ENCODE peak calls at places on chromosomes 5 and 9, in five cellular contexts. A is CD4-positive, alpha-beta T cell; Z is ureter; E is Right ventricle myocardium superior; G is tibial nerve. X is an unnamed sample.
A peak's percentile ranks its signal among the peaks of the same experiment; 100 is the strongest.

GRCh38 chr9:75798484-75798883 is 92.0 kb upstream of the PCSK5 start:
- DNase-seq in A (no peak), Z (no peak), E (no peak), G (no peak), X (no peak)

GRCh38 chr5:106397700-106398099 is 1273.0 kb downstream of the EFNA5 start:
- DNase-seq in A (no peak), Z (no peak), E (no peak), G (no peak), X (no peak)

GRCh38 chr5:125134216-125135081 is 388.0 kb upstream of the ZNF608 start:
- DNase-seq in A (no peak), Z (no peak), E (no peak), G (no peak), X (no peak)

GRCh38 chr5:73464016-73464745 is 15.6 kb upstream of the FOXD1 start:
- DNase-seq in A (no peak), Z (no peak), E (peak; percentile 34), G (no peak), X (no peak)

GRCh38 chr9:4297795-4298254 is 2.0 kb downstream of the GLIS3 start:
- DNase-seq in A (peak; percentile 43), Z (peak; percentile 77), E (peak; percentile 76), G (peak; percentile 16), X (peak; percentile 52)

GRCh38 chr5:1078851-1079250 is 33.0 kb downstream of the SLC12A7 start:
- DNase-seq in A (no peak), Z (no peak), E (no peak), G (no peak), X (no peak)

GRCh38 chr5:2003690-2004365 is 121.1 kb upstream of the IRX4 start:
- DNase-seq in A (no peak), Z (peak; percentile 24), E (no peak), G (no peak), X (no peak)

GRCh38 chr5:116559239-116559638 is 15.4 kb downstream of the SEMA6A start:
- DNase-seq in A (no peak), Z (no peak), E (no peak), G (no peak), X (no peak)

GRCh38 chr9:21030389-21031035 is 928 bp downstream of the HACD4 start:
- DNase-seq in A (no peak), Z (no peak), E (no peak), G (no peak), X (peak; percentile 24)

GRCh38 chr5:15524712-15525111 is 24.7 kb downstream of the FBXL7 start:
- DNase-seq in A (no peak), Z (no peak), E (no peak), G (no peak), X (no peak)

GRCh38 chr9:136665704-136666363 is 3.1 kb downstream of the EGFL7 start:
- DNase-seq in A (no peak), Z (no peak), E (no peak), G (no peak), X (no peak)

GRCh38 chr5:51378415-51378777 is 4.9 kb upstream of the ISL1 start:
- DNase-seq in A (no peak), Z (no peak), E (no peak), G (no peak), X (no peak)

GRCh38 chr5:123429993-123430392 is 6.8 kb upstream of the CEP120 start:
- DNase-seq in A (no peak), Z (no peak), E (no peak), G (no peak), X (no peak)

X was measured in CD8-positive, alpha-beta memory T cell.